ENCODE peak calls at places on chromosomes 6 and 20, in six cellular contexts. One of them, this sample, is unnamed.

GRCh38 chr20:33753143-33753542 is 21.3 kb downstream of the ZNF341 start:
- DNase-seq in lower leg skin: no peak
- DNase-seq in DMS153: no peak
- DNase-seq in NCI-H1930: no peak
- DNase-seq in body of pancreas: no peak
- DNase-seq in psoas muscle: no peak
- DNase-seq in this sample: no peak

GRCh38 chr6:106739387-106739786 is 110.0 kb downstream of the QRSL1 start:
- DNase-seq in body of pancreas: peak; percentile 93
- DNase-seq in DMS153: no peak
- DNase-seq in lower leg skin: peak; percentile 85
- DNase-seq in NCI-H1930: no peak
- DNase-seq in psoas muscle: peak; percentile 55
- DNase-seq in this sample: peak; percentile 45

GRCh38 chr6:131161987-131162386 is 26.7 kb downstream of the AKAP7 start:
- DNase-seq in lower leg skin: no peak
- DNase-seq in psoas muscle: no peak
- DNase-seq in body of pancreas: no peak
- DNase-seq in DMS153: no peak
- DNase-seq in NCI-H1930: no peak
- DNase-seq in this sample: no peak

GRCh38 chr6:110415297-110415916 is at the start of gene DDO:
- DNase-seq in psoas muscle: peak; percentile 87
- DNase-seq in DMS153: peak; percentile 21
- DNase-seq in body of pancreas: peak; percentile 95
- DNase-seq in NCI-H1930: no peak
- DNase-seq in lower leg skin: peak; percentile 87
- DNase-seq in this sample: peak; percentile 78

GRCh38 chr20:4512891-4513550 is 208.7 kb upstream of the PRND start:
- DNase-seq in DMS153: no peak
- DNase-seq in NCI-H1930: no peak
- DNase-seq in psoas muscle: no peak
- DNase-seq in lower leg skin: no peak
- DNase-seq in body of pancreas: no peak
- DNase-seq in this sample: no peak

GRCh38 chr6:138509371-138509770 is 10.1 kb upstream of the NHSL1 start:
- DNase-seq in NCI-H1930: peak; percentile 16
- DNase-seq in psoas muscle: no peak
- DNase-seq in DMS153: peak; percentile 29
- DNase-seq in body of pancreas: peak; percentile 71
- DNase-seq in lower leg skin: no peak
- DNase-seq in this sample: no peak

GRCh38 chr20:1741309-1742048 is 83.9 kb upstream of the SIRPG start:
- DNase-seq in psoas muscle: no peak
- DNase-seq in DMS153: no peak
- DNase-seq in NCI-H1930: no peak
- DNase-seq in lower leg skin: no peak
- DNase-seq in body of pancreas: no peak
- DNase-seq in this sample: no peak

GRCh38 chr6:151060096-151060741 is 179.5 kb upstream of the AKAP12 start:
- DNase-seq in NCI-H1930: no peak
- DNase-seq in body of pancreas: no peak
- DNase-seq in DMS153: no peak
- DNase-seq in lower leg skin: no peak
- DNase-seq in psoas muscle: no peak
- DNase-seq in this sample: no peak

GRCh38 chr6:113306552-113307145 is 550.5 kb upstream of the MARCKS start:
- DNase-seq in NCI-H1930: no peak
- DNase-seq in body of pancreas: peak; percentile 88
- DNase-seq in psoas muscle: peak; percentile 44
- DNase-seq in DMS153: no peak
- DNase-seq in lower leg skin: peak; percentile 88
- DNase-seq in this sample: peak; percentile 79

GRCh38 chr6:9095671-9096260 is 660.4 kb upstream of the SLC35B3 start:
- DNase-seq in psoas muscle: no peak
- DNase-seq in lower leg skin: no peak
- DNase-seq in body of pancreas: no peak
- DNase-seq in DMS153: peak; percentile 20
- DNase-seq in NCI-H1930: peak; percentile 96
- DNase-seq in this sample: no peak

GRCh38 chr6:38443750-38444149 is 196.0 kb downstream of the BTBD9 start:
- DNase-seq in lower leg skin: no peak
- DNase-seq in DMS153: no peak
- DNase-seq in psoas muscle: no peak
- DNase-seq in body of pancreas: no peak
- DNase-seq in NCI-H1930: no peak
- DNase-seq in this sample: no peak

GRCh38 chr6:116201538-116201937 is 52.3 kb downstream of the TSPYL4 start:
- DNase-seq in DMS153: no peak
- DNase-seq in psoas muscle: no peak
- DNase-seq in body of pancreas: no peak
- DNase-seq in NCI-H1930: no peak
- DNase-seq in lower leg skin: no peak
- DNase-seq in this sample: no peak

GRCh38 chr20:5714261-5715041 is 35.8 kb upstream of the SHLD1 start:
- DNase-seq in NCI-H1930: no peak
- DNase-seq in psoas muscle: no peak
- DNase-seq in body of pancreas: no peak
- DNase-seq in lower leg skin: no peak
- DNase-seq in DMS153: no peak
- DNase-seq in this sample: no peak

This sample was measured in left colon.